ENCODE peak calls at places on chromosomes 4 and X, in five cellular contexts. One of them, this sample, is unnamed.

GRCh38 chr4:80963051-80963450 is 67.5 kb upstream of the BMP3 start:
- DNase-seq in head of caudate nucleus: no peak
- DNase-seq in AG09319: no peak
- DNase-seq in BE2C: no peak
- DNase-seq in dorsolateral prefrontal cortex: no peak
- DNase-seq in this sample: no peak

GRCh38 chrX:129984196-129984962 is 1.9 kb downstream of the BCORL1 start:
- DNase-seq in head of caudate nucleus: peak
- DNase-seq in AG09319: no peak
- DNase-seq in BE2C: peak
- DNase-seq in dorsolateral prefrontal cortex: no peak
- DNase-seq in this sample: no peak

GRCh38 chrX:18701621-18702361 is 5.7 kb upstream of the PPEF1 start:
- DNase-seq in head of caudate nucleus: no peak
- DNase-seq in AG09319: no peak
- DNase-seq in BE2C: peak
- DNase-seq in dorsolateral prefrontal cortex: no peak
- DNase-seq in this sample: no peak

GRCh38 chrX:154333837-154334271 is 38.3 kb downstream of the TKTL1 start:
- DNase-seq in head of caudate nucleus: no peak
- DNase-seq in AG09319: no peak
- DNase-seq in BE2C: no peak
- DNase-seq in dorsolateral prefrontal cortex: no peak
- DNase-seq in this sample: no peak

GRCh38 chr4:159283697-159284492 is 181.0 kb downstream of the RAPGEF2 start:
- DNase-seq in head of caudate nucleus: no peak
- DNase-seq in AG09319: no peak
- DNase-seq in BE2C: no peak
- DNase-seq in dorsolateral prefrontal cortex: no peak
- DNase-seq in this sample: peak

GRCh38 chr4:76293705-76294274 is 12.7 kb upstream of the STBD1 start:
- DNase-seq in head of caudate nucleus: no peak
- DNase-seq in AG09319: no peak
- DNase-seq in BE2C: no peak
- DNase-seq in dorsolateral prefrontal cortex: no peak
- DNase-seq in this sample: no peak

GRCh38 chrX:24149346-24150050 is at the start of gene ZFX:
- DNase-seq in head of caudate nucleus: peak
- DNase-seq in AG09319: no peak
- DNase-seq in BE2C: peak
- DNase-seq in dorsolateral prefrontal cortex: peak
- DNase-seq in this sample: no peak

GRCh38 chr4:148302416-148302815 is 139.8 kb downstream of the NR3C2 start:
- DNase-seq in head of caudate nucleus: no peak
- DNase-seq in AG09319: no peak
- DNase-seq in BE2C: no peak
- DNase-seq in dorsolateral prefrontal cortex: no peak
- DNase-seq in this sample: no peak

GRCh38 chr4:52657630-52658501 is 1.2 kb downstream of the USP46 start:
- DNase-seq in head of caudate nucleus: peak
- DNase-seq in AG09319: peak
- DNase-seq in BE2C: peak
- DNase-seq in dorsolateral prefrontal cortex: no peak
- DNase-seq in this sample: no peak

GRCh38 chrX:39894626-39895025 is 203.1 kb downstream of the BCOR start:
- DNase-seq in head of caudate nucleus: no peak
- DNase-seq in AG09319: no peak
- DNase-seq in BE2C: no peak
- DNase-seq in dorsolateral prefrontal cortex: no peak
- DNase-seq in this sample: no peak

GRCh38 chr4:138798404-138798803 is 217.2 kb upstream of the NOCT start:
- DNase-seq in head of caudate nucleus: no peak
- DNase-seq in AG09319: no peak
- DNase-seq in BE2C: no peak
- DNase-seq in dorsolateral prefrontal cortex: no peak
- DNase-seq in this sample: no peak

GRCh38 chr4:3402409-3403103 is 39.2 kb upstream of the HGFAC start:
- DNase-seq in head of caudate nucleus: no peak
- DNase-seq in AG09319: peak
- DNase-seq in BE2C: no peak
- DNase-seq in dorsolateral prefrontal cortex: no peak
- DNase-seq in this sample: peak

GRCh38 chr4:156677656-156678055 is 293.9 kb downstream of the PDGFC start:
- DNase-seq in head of caudate nucleus: no peak
- DNase-seq in AG09319: no peak
- DNase-seq in BE2C: no peak
- DNase-seq in dorsolateral prefrontal cortex: no peak
- DNase-seq in this sample: no peak

GRCh38 chrX:20350598-20350997 is 83.9 kb upstream of the RPS6KA3 start:
- DNase-seq in head of caudate nucleus: no peak
- DNase-seq in AG09319: no peak
- DNase-seq in BE2C: no peak
- DNase-seq in dorsolateral prefrontal cortex: no peak
- DNase-seq in this sample: no peak

GRCh38 chr4:140243345-140243753 is 89.4 kb upstream of the MAML3 start:
- DNase-seq in head of caudate nucleus: no peak
- DNase-seq in AG09319: no peak
- DNase-seq in BE2C: no peak
- DNase-seq in dorsolateral prefrontal cortex: no peak
- DNase-seq in this sample: no peak

GRCh38 chr4:167290684-167291083 is 56.4 kb upstream of the SPOCK3 start:
- DNase-seq in head of caudate nucleus: no peak
- DNase-seq in AG09319: no peak
- DNase-seq in BE2C: no peak
- DNase-seq in dorsolateral prefrontal cortex: no peak
- DNase-seq in this sample: no peak

GRCh38 chrX:15914486-15914885 is 59.9 kb upstream of the AP1S2 start:
- DNase-seq in head of caudate nucleus: no peak
- DNase-seq in AG09319: no peak
- DNase-seq in BE2C: no peak
- DNase-seq in dorsolateral prefrontal cortex: no peak
- DNase-seq in this sample: no peak

GRCh38 chr4:18051281-18051680 is 29.7 kb upstream of the LCORL start:
- DNase-seq in head of caudate nucleus: no peak
- DNase-seq in AG09319: no peak
- DNase-seq in BE2C: no peak
- DNase-seq in dorsolateral prefrontal cortex: no peak
- DNase-seq in this sample: no peak